ENCODE peak calls at places on chromosomes 4 and X, in eight cellular contexts. R is NCI-H1092 treated with DMSO at 0.1 percent for 48 hours; V is WTC11; Q is H4; T is NCI-H69; J is activated CD4-positive, CD25-positive, alpha-beta regulatory T cell; F is omental fat pad; P is HS-5. Y is an unnamed sample.

GRCh38 chr4:3324093-3324815 is 31.4 kb downstream of the RGS12 start:
- DNase-seq in R (no peak), V (peak), Q (no peak), T (no peak), J (no peak), F (no peak), P (no peak), Y (no peak)

GRCh38 chr4:139754913-139755312 is 89.3 kb downstream of the MGST2 start:
- DNase-seq in R (no peak), V (no peak), Q (no peak), T (no peak), J (no peak), F (no peak), P (no peak), Y (no peak)

GRCh38 chr4:83267121-83267834 is 17.3 kb downstream of the COQ2 start:
- DNase-seq in R (no peak), V (no peak), Q (peak), T (no peak), J (no peak), F (no peak), P (no peak), Y (peak)

GRCh38 chr4:1136028-1136427 is 22.7 kb upstream of the RNF212 start:
- DNase-seq in R (no peak), V (no peak), Q (no peak), T (no peak), J (no peak), F (no peak), P (no peak), Y (no peak)

GRCh38 chrX:150683536-150684146 is 9.6 kb upstream of the MTMR1 start:
- DNase-seq in R (peak), V (no peak), Q (peak), T (peak), J (no peak), F (no peak), P (no peak), Y (peak)

GRCh38 chr4:55321707-55322264 is 24.3 kb upstream of the SRD5A3 start:
- DNase-seq in R (peak), V (peak), Q (peak), T (peak), J (no peak), F (peak), P (peak), Y (peak)

GRCh38 chr4:182286035-182286434 is 42.8 kb downstream of the TENM3 start:
- DNase-seq in R (no peak), V (no peak), Q (no peak), T (no peak), J (no peak), F (no peak), P (no peak), Y (peak)

GRCh38 chrX:121052122-121052521 is 4.7 kb downstream of the GLUD2 start:
- DNase-seq in R (no peak), V (no peak), Q (no peak), T (peak), J (no peak), F (no peak), P (no peak), Y (peak)

GRCh38 chrX:56569378-56570061 is 6.1 kb downstream of the UBQLN2 start:
- DNase-seq in R (no peak), V (no peak), Q (no peak), T (no peak), J (no peak), F (no peak), P (no peak), Y (no peak)

GRCh38 chr4:187961171-187961570 is 34.4 kb upstream of the ZFP42 start:
- DNase-seq in R (no peak), V (no peak), Q (no peak), T (no peak), J (no peak), F (no peak), P (no peak), Y (no peak)

GRCh38 chr4:7885216-7886134 is 54.2 kb downstream of the AFAP1 start:
- DNase-seq in R (no peak), V (no peak), Q (no peak), T (no peak), J (no peak), F (no peak), P (no peak), Y (no peak)

GRCh38 chr4:8756816-8757215 is 114.8 kb downstream of the HMX1 start:
- DNase-seq in R (no peak), V (peak), Q (no peak), T (no peak), J (no peak), F (no peak), P (no peak), Y (no peak)

GRCh38 chr4:152220201-152220666 is 315.7 kb downstream of the FBXW7 start:
- DNase-seq in R (no peak), V (no peak), Q (peak), T (no peak), J (no peak), F (no peak), P (no peak), Y (peak)

GRCh38 chr4:63222466-63222865 is 1186.8 kb downstream of the TECRL start:
- DNase-seq in R (no peak), V (no peak), Q (no peak), T (no peak), J (no peak), F (no peak), P (no peak), Y (no peak)

GRCh38 chr4:185865901-185866328 is 53.9 kb upstream of the SORBS2 start:
- DNase-seq in R (peak), V (no peak), Q (peak), T (no peak), J (no peak), F (no peak), P (no peak), Y (peak)

GRCh38 chr4:6107886-6108285 is 89.7 kb upstream of the C4orf50 start:
- DNase-seq in R (no peak), V (no peak), Q (no peak), T (no peak), J (no peak), F (no peak), P (no peak), Y (no peak)

GRCh38 chr4:7186081-7186480 is 6.3 kb upstream of the SORCS2 start:
- DNase-seq in R (no peak), V (peak), Q (no peak), T (no peak), J (no peak), F (no peak), P (no peak), Y (no peak)

GRCh38 chrX:18098704-18099103 is 122.0 kb downstream of the BEND2 start:
- DNase-seq in R (no peak), V (peak), Q (no peak), T (no peak), J (no peak), F (no peak), P (no peak), Y (no peak)

GRCh38 chrX:111270339-111270738 is at the start of gene CAPN6:
- DNase-seq in R (no peak), V (peak), Q (peak), T (peak), J (no peak), F (no peak), P (no peak), Y (peak)

GRCh38 chr4:82201303-82201702 is 172.5 kb downstream of the HNRNPD start:
- DNase-seq in R (peak), V (no peak), Q (peak), T (peak), J (no peak), F (no peak), P (no peak), Y (peak)

GRCh38 chr4:109703664-109704351 is 563 bp upstream of the CASP6 start:
- DNase-seq in R (no peak), V (no peak), Q (no peak), T (peak), J (no peak), F (no peak), P (no peak), Y (peak)

GRCh38 chrX:53481816-53482485 is 47.8 kb upstream of the HSD17B10 start:
- DNase-seq in R (peak), V (peak), Q (peak), T (peak), J (no peak), F (no peak), P (peak), Y (peak)

GRCh38 chr4:165016971-165017370 is 14.8 kb upstream of the TRIM60 start:
- DNase-seq in R (no peak), V (peak), Q (peak), T (peak), J (no peak), F (no peak), P (no peak), Y (peak)

GRCh38 chr4:86926428-86927086 is 8.3 kb upstream of the AFF1 start:
- DNase-seq in R (no peak), V (no peak), Q (no peak), T (no peak), J (no peak), F (no peak), P (no peak), Y (peak)

GRCh38 chr4:94536649-94537464 is 85.1 kb downstream of the PDLIM5 start:
- DNase-seq in R (no peak), V (no peak), Q (no peak), T (no peak), J (no peak), F (no peak), P (no peak), Y (peak)

GRCh38 chr4:2873329-2873728 is 29.7 kb downstream of the ADD1 start:
- DNase-seq in R (no peak), V (no peak), Q (no peak), T (no peak), J (no peak), F (no peak), P (no peak), Y (no peak)

GRCh38 chr4:165199286-165199685 is 8.1 kb upstream of the KLHL2 start:
- DNase-seq in R (no peak), V (no peak), Q (peak), T (peak), J (no peak), F (no peak), P (no peak), Y (no peak)